ENCODE peak calls at places on chromosomes 11 and 22, in four cellular contexts. G is CD8-positive, alpha-beta T cell; W is body of pancreas; N is spleen. B is an unnamed sample.

GRCh38 chr11:9367551-9367950 is 16.9 kb upstream of the IPO7 start:
- DNase-seq in G (no peak), W (no peak), N (no peak), B (no peak)

GRCh38 chr11:4511846-4512245 is 29.4 kb downstream of the OR52K1 start:
- DNase-seq in G (no peak), W (no peak), N (no peak), B (no peak)

GRCh38 chr22:38941488-38941987 is 15.9 kb upstream of the APOBEC3A start:
- DNase-seq in G (no peak), W (peak; percentile 54), N (no peak), B (no peak)

GRCh38 chr11:117179048-117179999 is 781 bp downstream of the SIDT2 start:
- DNase-seq in G (peak; percentile 43), W (no peak), N (peak; percentile 92), B (peak; percentile 18)

GRCh38 chr11:2434506-2435255 is 9.6 kb downstream of the TRPM5 start:
- DNase-seq in G (no peak), W (no peak), N (no peak), B (no peak)

GRCh38 chr22:40463727-40464126 is 93.3 kb downstream of the SGSM3 start:
- DNase-seq in G (no peak), W (no peak), N (no peak), B (no peak)

GRCh38 chr11:6856871-6857270 is 6.0 kb upstream of the OR10A2 start:
- DNase-seq in G (no peak), W (no peak), N (no peak), B (peak; percentile 25)

GRCh38 chr11:60951909-60952741 is at the start of gene SLC15A3:
- DNase-seq in G (no peak), W (peak; percentile 78), N (peak; percentile 95), B (no peak)

GRCh38 chr22:24937114-24937513 is 9.4 kb downstream of the LHFPL7 start:
- DNase-seq in G (no peak), W (peak; percentile 21), N (no peak), B (peak; percentile 29)

GRCh38 chr11:31160504-31161422 is 208.8 kb downstream of the DCDC1 start:
- DNase-seq in G (no peak), W (no peak), N (no peak), B (peak; percentile 15)
- TF ChIP-seq CTCF in G (no peak), W (peak; percentile 15), N (no peak), B (peak; percentile 41)

DNA sequence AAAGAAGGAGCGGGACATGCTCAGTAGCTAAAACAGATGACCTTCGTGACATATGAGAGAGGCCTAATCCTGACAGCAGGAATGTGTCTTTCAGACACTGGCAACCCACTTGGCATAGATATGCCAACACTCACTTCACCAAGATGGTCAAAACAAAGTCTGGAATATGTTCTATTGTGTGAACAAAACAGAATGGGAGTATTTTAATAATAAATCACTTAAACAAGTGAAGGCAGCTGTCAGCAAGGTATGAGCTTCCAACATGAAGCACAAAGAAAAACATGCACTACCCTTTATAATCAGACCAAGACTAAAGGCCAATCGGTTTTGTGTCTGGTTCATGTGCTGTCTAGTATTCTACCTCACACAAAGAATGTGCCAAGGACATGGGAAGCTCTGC is 23.1 kb downstream of the CCDC34 start:
- DNase-seq in G (no peak), W (no peak), N (no peak), B (no peak)
- H3K4me1 ChIP-seq in G (no peaks in the 10 kb centered on the region), W (no peaks in the 10 kb centered on the region), N (no peaks in the 10 kb centered on the region), B (no peaks in the 10 kb centered on the region)

DNA sequence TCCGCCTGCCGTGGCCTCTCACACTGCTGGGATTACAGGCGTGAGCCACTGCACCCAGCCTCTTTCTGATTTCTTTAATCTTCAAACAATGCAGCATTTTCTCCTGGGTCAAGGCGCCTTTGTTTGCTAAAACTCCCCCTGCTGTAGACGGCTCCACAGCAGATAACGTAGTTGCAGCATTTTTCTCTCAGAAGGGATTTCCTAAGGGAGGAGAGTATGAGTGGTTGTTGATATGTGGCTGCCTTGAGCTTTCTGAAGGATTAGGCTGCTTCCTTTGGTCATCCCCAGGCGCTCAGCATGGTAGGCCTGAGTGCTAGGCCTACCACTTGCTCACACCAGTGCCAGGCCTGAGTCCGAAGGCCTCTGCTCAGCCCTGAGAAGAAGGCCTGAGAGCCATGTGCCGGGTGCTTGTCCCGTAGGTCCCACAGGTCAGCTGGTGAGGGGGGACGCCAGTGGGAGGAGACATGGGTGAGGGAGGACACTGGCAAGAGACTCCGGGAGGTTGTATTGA is 18.1 kb downstream of the SMARCB1 start:
- DNase-seq in G (no peak), W (no peak), N (peak; percentile 68), B (no peak)
- H3K27ac ChIP-seq in G (no peak overlapping the region), W (no peak overlapping the region), N (no peak overlapping the region), B (no peak overlapping the region)

GRCh38 chr11:106076923-106077608 is at the start of gene KBTBD3:
- DNase-seq in G (peak; percentile 97), W (peak; percentile 100), N (peak; percentile 100), B (peak; percentile 97)
- TF ChIP-seq CTCF in G (peak; percentile 62), W (no peak), N (peak; percentile 1), B (peak; percentile 59)

GRCh38 chr11:68471360-68472340 is 11.1 kb downstream of the PPP6R3 start:
- DNase-seq in G (no peak), W (peak; percentile 37), N (peak; percentile 43), B (no peak)
- H3K4me1 ChIP-seq in G (peaks cover 66% of the 10 kb centered on the region), W (peaks cover 57% of the 10 kb centered on the region), N (peaks cover 83% of the 10 kb centered on the region), B (no peaks in the 10 kb centered on the region)

GRCh38 chr22:42282252-42282942 is 11.9 kb upstream of the TCF20 start:
- DNase-seq in G (no peak), W (no peak), N (peak; percentile 62), B (no peak)
- H3K27ac ChIP-seq in G (no peak overlapping the region), W (no peak overlapping the region), N (no peak overlapping the region), B (no peak overlapping the region)

DNA sequence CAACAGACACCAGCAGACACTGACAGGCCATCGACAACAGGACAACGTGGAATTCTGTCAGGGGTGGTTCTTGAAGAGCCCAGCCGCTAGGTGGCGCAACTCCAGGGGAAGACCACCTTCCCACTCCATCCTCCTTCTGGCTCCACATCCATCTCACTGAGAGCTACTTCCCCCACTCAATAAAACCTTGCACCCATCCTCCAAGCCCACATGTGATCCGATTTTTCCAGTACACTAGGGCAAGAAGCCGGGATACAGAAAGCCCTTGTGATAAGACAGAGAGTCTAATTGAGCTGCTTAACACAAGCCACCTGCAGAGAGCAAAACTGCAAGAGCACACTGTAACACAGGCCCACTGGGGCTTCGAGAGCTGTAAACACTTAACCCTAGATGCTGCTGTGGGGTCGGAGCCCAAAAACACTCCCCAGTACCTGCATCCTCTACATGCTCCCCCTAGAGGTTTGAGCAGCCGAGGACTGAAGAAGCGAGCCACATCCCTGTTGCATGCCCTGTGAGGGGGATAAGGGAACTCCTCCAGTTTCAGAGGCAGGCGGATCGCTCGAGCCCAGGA is 11.5 kb upstream of the RAB39A start:
- DNase-seq in G (no peak), W (no peak), N (no peak), B (no peak)
- TF ChIP-seq CTCF in G (peak; percentile 64), W (peak; percentile 24), N (no peak), B (peak; percentile 60)

GRCh38 chr11:130872513-130872912 is 43.8 kb downstream of the SNX19 start:
- DNase-seq in G (no peak), W (no peak), N (no peak), B (no peak)

GRCh38 chr11:130872961-130873360 is 43.3 kb downstream of the SNX19 start:
- DNase-seq in G (no peak), W (peak; percentile 18), N (no peak), B (peak; percentile 71)

GRCh38 chr11:130873766-130874165 is 42.5 kb downstream of the SNX19 start:
- DNase-seq in G (no peak), W (no peak), N (no peak), B (peak; percentile 60)

GRCh38 chr11:130872102-130872501 is 44.2 kb downstream of the SNX19 start:
- DNase-seq in G (no peak), W (no peak), N (no peak), B (no peak)

DNA sequence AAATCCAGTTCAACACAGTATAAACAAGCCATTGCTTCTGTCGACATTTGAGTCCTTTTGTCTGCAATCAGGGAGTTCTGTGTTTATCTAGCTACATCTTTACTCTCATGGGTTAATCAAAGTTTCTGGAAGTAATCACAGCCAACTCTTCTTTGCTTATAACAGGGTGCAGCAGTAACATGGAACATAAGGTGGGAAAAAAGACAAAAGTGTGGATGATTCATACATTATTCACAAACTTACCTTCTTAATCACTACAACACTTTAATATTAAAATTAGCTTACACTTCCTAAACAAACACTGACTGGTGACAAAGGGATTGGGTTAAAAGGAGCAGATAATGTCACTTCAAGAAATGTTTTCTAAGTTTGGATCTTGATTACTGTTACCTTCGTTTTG is 44.7 kb downstream of the SNX19 start:
- DNase-seq in G (no peak), W (no peak), N (no peak), B (peak; percentile 51)
- H3K4me1 ChIP-seq in G (no peaks in the 10 kb centered on the region), W (no peaks in the 10 kb centered on the region), N (no peaks in the 10 kb centered on the region), B (peaks cover 22% of the 10 kb centered on the region)

GRCh38 chr11:74157169-74157568 is 13.6 kb downstream of the C2CD3 start:
- DNase-seq in G (no peak), W (no peak), N (no peak), B (peak; percentile 26)
- H3K27ac ChIP-seq in G (no peak overlapping the region), W (no peak overlapping the region), N (no peak overlapping the region), B (no peak overlapping the region)

B was measured in foreskin keratinocyte.